ENCODE peak calls at places on chromosomes 12 and 14, in four cellular contexts. One of them, this sample, is unnamed.

GRCh38 chr12:49647280-49647679 is 23.9 kb downstream of the PRPF40B start:
- DNase-seq in HCT116: no peak
- DNase-seq in GM12878: no peak
- DNase-seq in H1: no peak
- DNase-seq in this sample: no peak

GRCh38 chr12:3168775-3169221 is 91.6 kb downstream of the TSPAN9 start:
- DNase-seq in HCT116: peak; percentile 72
- DNase-seq in GM12878: no peak
- DNase-seq in H1: no peak
- DNase-seq in this sample: peak; percentile 16

GRCh38 chr12:1670815-1671268 is 20.0 kb upstream of the ADIPOR2 start:
- DNase-seq in HCT116: no peak
- DNase-seq in GM12878: no peak
- DNase-seq in H1: peak; percentile 37
- DNase-seq in this sample: no peak

GRCh38 chr12:5872745-5873144 is 72.3 kb downstream of the ANO2 start:
- DNase-seq in HCT116: peak; percentile 16
- DNase-seq in GM12878: no peak
- DNase-seq in H1: no peak
- DNase-seq in this sample: peak; percentile 1

GRCh38 chr12:89825591-89826449 is 117.2 kb upstream of the ATP2B1 start:
- DNase-seq in HCT116: peak; percentile 28
- DNase-seq in GM12878: peak; percentile 27
- DNase-seq in H1: no peak
- DNase-seq in this sample: peak; percentile 33

GRCh38 chr12:86727151-86727550 is 471.0 kb upstream of the MGAT4C start:
- DNase-seq in HCT116: no peak
- DNase-seq in GM12878: no peak
- DNase-seq in H1: no peak
- DNase-seq in this sample: no peak

GRCh38 chr12:6535960-6536847 is 1.9 kb downstream of the GAPDH start:
- DNase-seq in HCT116: no peak
- DNase-seq in GM12878: no peak
- DNase-seq in H1: no peak
- DNase-seq in this sample: no peak

GRCh38 chr12:3199551-3200031 is 122.4 kb downstream of the TSPAN9 start:
- DNase-seq in HCT116: no peak
- DNase-seq in GM12878: no peak
- DNase-seq in H1: peak; percentile 64
- DNase-seq in this sample: no peak

GRCh38 chr12:75842119-75842518 is 189.5 kb downstream of the PHLDA1 start:
- DNase-seq in HCT116: no peak
- DNase-seq in GM12878: no peak
- DNase-seq in H1: no peak
- DNase-seq in this sample: no peak

GRCh38 chr14:66638688-66639087 is 130.7 kb downstream of the GPHN start:
- DNase-seq in HCT116: no peak
- DNase-seq in GM12878: no peak
- DNase-seq in H1: no peak
- DNase-seq in this sample: no peak

GRCh38 chr12:119693006-119693405 is 25.1 kb downstream of the PRKAB1 start:
- DNase-seq in HCT116: no peak
- DNase-seq in GM12878: no peak
- DNase-seq in H1: no peak
- DNase-seq in this sample: no peak

GRCh38 chr12:6647083-6647604 is at the start of gene ACRBP:
- DNase-seq in HCT116: no peak
- DNase-seq in GM12878: no peak
- DNase-seq in H1: peak; percentile 86
- DNase-seq in this sample: no peak

GRCh38 chr14:99537399-99537798 is 56.2 kb downstream of the CCNK start:
- DNase-seq in HCT116: no peak
- DNase-seq in GM12878: no peak
- DNase-seq in H1: no peak
- DNase-seq in this sample: no peak

GRCh38 chr14:50242566-50243288 is 11.3 kb upstream of the SOS2 start:
- DNase-seq in HCT116: no peak
- DNase-seq in GM12878: no peak
- DNase-seq in H1: no peak
- DNase-seq in this sample: no peak

GRCh38 chr14:64296561-64296960 is 2.4 kb upstream of the ESR2 start:
- DNase-seq in HCT116: no peak
- DNase-seq in GM12878: no peak
- DNase-seq in H1: no peak
- DNase-seq in this sample: no peak

GRCh38 chr12:3077572-3078081 is 448 bp downstream of the TSPAN9 start:
- DNase-seq in HCT116: no peak
- DNase-seq in GM12878: no peak
- DNase-seq in H1: peak; percentile 65
- DNase-seq in this sample: no peak

GRCh38 chr12:25950329-25951115 is 8.0 kb upstream of the RASSF8 start:
- DNase-seq in HCT116: peak; percentile 21
- DNase-seq in GM12878: no peak
- DNase-seq in H1: no peak
- DNase-seq in this sample: no peak
- TF ChIP-seq EGR1 in HCT116: no peak
- TF ChIP-seq EGR1 in GM12878: no peak
- TF ChIP-seq EGR1 in H1: no peak
- TF ChIP-seq EGR1 in this sample: no peak

GRCh38 chr12:56878010-56878339 is 56.2 kb downstream of the SDR9C7 start:
- DNase-seq in HCT116: no peak
- DNase-seq in GM12878: no peak
- DNase-seq in H1: no peak
- DNase-seq in this sample: peak; percentile 28
- TF ChIP-seq EGR1 in HCT116: no peak
- TF ChIP-seq EGR1 in GM12878: no peak
- TF ChIP-seq EGR1 in H1: no peak
- TF ChIP-seq EGR1 in this sample: no peak

GRCh38 chr12:106953352-106954260 is 2.1 kb upstream of the TMEM263 start:
- DNase-seq in HCT116: no peak
- DNase-seq in GM12878: no peak
- DNase-seq in H1: no peak
- DNase-seq in this sample: no peak

GRCh38 chr12:106957617-106958016 is 1.9 kb downstream of the TMEM263 start:
- DNase-seq in HCT116: no peak
- DNase-seq in GM12878: no peak
- DNase-seq in H1: no peak
- DNase-seq in this sample: no peak

GRCh38 chr12:106956048-106956935 is 585 bp downstream of the TMEM263 start:
- DNase-seq in HCT116: peak; percentile 73
- DNase-seq in GM12878: peak; percentile 15
- DNase-seq in H1: peak; percentile 84
- DNase-seq in this sample: peak; percentile 69

GRCh38 chr12:106955377-106956047 is at the start of gene TMEM263:
- DNase-seq in HCT116: peak; percentile 45
- DNase-seq in GM12878: peak; percentile 83
- DNase-seq in H1: peak; percentile 93
- DNase-seq in this sample: peak; percentile 95

DNA sequence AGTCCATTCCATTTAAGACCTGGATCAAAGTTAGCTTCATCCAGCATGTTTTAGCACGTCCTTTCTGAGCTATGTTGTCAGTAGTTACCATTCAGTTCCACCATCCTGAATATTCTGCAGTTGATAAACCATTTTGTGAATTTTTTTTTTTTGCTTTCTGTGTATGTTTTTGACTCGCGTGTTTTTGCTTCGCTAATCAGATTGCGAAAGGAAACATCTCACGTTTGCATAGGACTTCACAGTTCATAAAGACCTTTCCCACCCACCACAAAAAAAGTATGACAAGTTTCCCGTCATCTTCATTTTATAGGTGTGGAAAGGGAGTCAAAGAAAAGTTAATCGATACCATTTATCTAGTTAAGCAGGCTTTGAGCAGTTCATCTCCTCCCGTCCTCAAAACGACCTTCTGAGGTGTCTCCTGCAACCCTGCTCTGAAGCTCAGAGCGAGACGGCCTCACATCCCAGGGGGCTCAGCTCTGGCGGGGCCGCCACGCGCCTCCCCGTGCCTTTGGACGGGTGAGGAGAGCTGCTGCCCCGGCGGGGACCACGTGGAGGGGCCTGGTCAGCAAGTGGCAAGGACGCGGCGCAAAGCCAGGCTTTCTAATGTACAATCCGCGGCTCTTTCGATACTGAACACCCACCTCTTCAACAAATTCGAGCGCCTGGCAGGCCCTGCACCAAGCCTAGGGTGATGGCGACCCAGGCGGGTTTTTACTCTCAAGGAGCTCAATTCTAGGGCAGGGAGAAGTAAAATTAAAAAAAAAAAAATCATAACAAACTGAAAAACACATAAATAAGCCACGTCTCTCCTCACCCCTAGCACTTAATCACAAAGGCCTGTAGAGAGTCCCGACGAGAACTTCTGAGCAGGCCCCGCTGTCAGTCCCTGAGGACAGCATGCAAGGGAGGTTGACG is 988 bp upstream of the TMEM263 start:
- DNase-seq in HCT116: no peak
- DNase-seq in GM12878: no peak
- DNase-seq in H1: peak; percentile 52
- DNase-seq in this sample: peak; percentile 50
- TF ChIP-seq EGR1 in HCT116: no peak
- TF ChIP-seq EGR1 in GM12878: no peak
- TF ChIP-seq EGR1 in H1: no peak
- TF ChIP-seq EGR1 in this sample: no peak

GRCh38 chr14:104583424-104584114 is 4.0 kb downstream of the C14orf180 start:
- DNase-seq in HCT116: no peak
- DNase-seq in GM12878: no peak
- DNase-seq in H1: no peak
- DNase-seq in this sample: no peak
- TF ChIP-seq EGR1 in HCT116: no peak
- TF ChIP-seq EGR1 in GM12878: no peak
- TF ChIP-seq EGR1 in H1: no peak
- TF ChIP-seq EGR1 in this sample: no peak

DNA sequence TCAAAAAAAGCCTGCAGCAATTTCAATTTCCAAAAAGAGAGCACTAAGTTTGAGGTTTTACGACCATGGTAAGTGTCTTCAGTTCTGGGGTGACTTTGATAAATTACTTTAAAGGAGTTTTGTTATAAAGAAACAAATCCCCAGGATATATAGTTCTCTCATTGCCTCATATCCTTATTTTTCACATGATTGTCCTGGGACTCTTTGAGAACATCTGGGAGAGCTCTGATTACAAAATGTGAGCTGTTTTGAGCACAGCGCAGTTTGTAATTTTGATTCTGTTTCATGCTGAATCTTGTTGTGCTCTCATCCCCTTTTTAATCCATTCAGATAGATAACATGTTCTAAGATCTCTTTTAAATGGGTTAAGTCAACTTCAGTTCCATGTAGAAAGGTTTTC is 67.7 kb upstream of the DCN start:
- DNase-seq in HCT116: no peak
- DNase-seq in GM12878: no peak
- DNase-seq in H1: no peak
- DNase-seq in this sample: no peak
- TF ChIP-seq EGR1 in HCT116: no peak
- TF ChIP-seq EGR1 in GM12878: no peak
- TF ChIP-seq EGR1 in H1: no peak
- TF ChIP-seq EGR1 in this sample: no peak

GRCh38 chr12:128531153-128531552 is 264.2 kb downstream of the TMEM132C start:
- DNase-seq in HCT116: no peak
- DNase-seq in GM12878: peak; percentile 3
- DNase-seq in H1: no peak
- DNase-seq in this sample: peak; percentile 5
- TF ChIP-seq EGR1 in HCT116: no peak
- TF ChIP-seq EGR1 in GM12878: no peak
- TF ChIP-seq EGR1 in H1: no peak
- TF ChIP-seq EGR1 in this sample: no peak